ENCODE peak calls at places on chromosomes 6 and 20, in seven cellular contexts. Z is mucosa of descending colon; E is esophagus squamous epithelium; G is heart left ventricle; Q is choroid plexus epithelial cell; L is CD4-positive, alpha-beta T cell; T is neural crest cell. Y is an unnamed sample.
A peak's percentile ranks its signal among the peaks of the same experiment; 100 is the strongest.

GRCh38 chr6:44489912-44490604 is 102.6 kb downstream of the CDC5L start:
- DNase-seq in Z (no peak), E (no peak), G (no peak), Q (peak; percentile 97), L (no peak), T (no peak), Y (no peak)

GRCh38 chr20:49685161-49685601 is 28.5 kb downstream of the B4GALT5 start:
- DNase-seq in Z (no peak), E (no peak), G (no peak), Q (peak; percentile 60), L (no peak), T (no peak), Y (no peak)

GRCh38 chr6:93575495-93575894 is 156.1 kb upstream of the EPHA7 start:
- DNase-seq in Z (no peak), E (no peak), G (no peak), Q (peak; percentile 7), L (no peak), T (no peak), Y (no peak)

GRCh38 chr6:25899580-25900408 is 25.8 kb upstream of the SLC17A3 start:
- DNase-seq in Z (no peak), E (no peak), G (no peak), Q (no peak), L (no peak), T (no peak), Y (no peak)

GRCh38 chr6:219641-220198 is 72.6 kb upstream of the DUSP22 start:
- DNase-seq in Z (peak; percentile 45), E (no peak), G (peak; percentile 86), Q (peak; percentile 50), L (no peak), T (peak; percentile 20), Y (no peak)

GRCh38 chr6:105363100-105363754 is 39.7 kb downstream of the PREP start:
- DNase-seq in Z (no peak), E (no peak), G (no peak), Q (peak; percentile 64), L (no peak), T (no peak), Y (no peak)

GRCh38 chr6:39517763-39518162 is 195.3 kb upstream of the KCNK16 start:
- DNase-seq in Z (no peak), E (no peak), G (no peak), Q (peak; percentile 72), L (no peak), T (no peak), Y (no peak)

GRCh38 chr6:133646021-133646682 is 242.8 kb upstream of the TCF21 start:
- DNase-seq in Z (no peak), E (no peak), G (no peak), Q (peak; percentile 77), L (no peak), T (no peak), Y (no peak)

GRCh38 chr6:25876203-25876602 is 2.2 kb upstream of the SLC17A3 start:
- DNase-seq in Z (no peak), E (no peak), G (no peak), Q (peak; percentile 13), L (no peak), T (no peak), Y (no peak)

GRCh38 chr6:103140308-103141027 is 1719.3 kb downstream of the HACE1 start:
- DNase-seq in Z (no peak), E (no peak), G (no peak), Q (no peak), L (no peak), T (no peak), Y (no peak)

GRCh38 chr20:48181536-48181935 is 396.3 kb upstream of the SULF2 start:
- DNase-seq in Z (no peak), E (no peak), G (no peak), Q (no peak), L (no peak), T (no peak), Y (no peak)

GRCh38 chr20:290081-290831 is at the start of gene C20orf96:
- DNase-seq in Z (peak; percentile 97), E (peak; percentile 42), G (peak; percentile 95), Q (peak; percentile 97), L (peak; percentile 70), T (peak; percentile 86), Y (peak; percentile 83)

GRCh38 chr6:44133003-44133931 is 5.9 kb downstream of the TMEM63B start:
- DNase-seq in Z (peak; percentile 77), E (no peak), G (no peak), Q (peak; percentile 65), L (no peak), T (peak; percentile 45), Y (no peak)

DNA sequence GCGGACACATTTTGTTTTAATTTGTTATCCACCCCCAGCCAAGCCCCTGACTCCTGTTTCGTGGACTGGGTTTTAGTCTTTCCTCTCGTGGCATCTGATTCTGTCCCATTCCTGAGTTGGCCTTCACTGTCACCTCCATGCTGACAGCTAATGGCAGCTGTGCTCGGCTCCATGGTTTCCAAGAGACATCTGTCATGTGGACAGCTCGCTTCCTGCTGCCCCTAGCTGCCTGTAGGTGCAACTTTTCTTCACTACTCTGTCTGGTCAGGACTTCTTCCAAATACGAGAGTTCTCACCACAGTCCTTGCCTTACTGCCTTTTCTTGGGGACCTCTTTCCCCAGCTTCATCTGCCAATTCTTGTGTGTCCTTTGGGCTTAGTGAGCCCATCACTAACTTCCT is 140.6 kb downstream of the F13A1 start:
- DNase-seq in Z (no peak), E (no peak), G (no peak), Q (no peak), L (no peak), T (no peak), Y (no peak)
- TF ChIP-seq CTCF in Z (no peak), E (no peak), G (no peak), Q (no peak), L (no peak), T (no peak), Y (peak; percentile 14)

GRCh38 chr6:169119669-169120068 is 134.0 kb downstream of the THBS2 start:
- DNase-seq in Z (no peak), E (no peak), G (no peak), Q (no peak), L (no peak), T (no peak), Y (no peak)

GRCh38 chr6:169117663-169118062 is 136.0 kb downstream of the THBS2 start:
- DNase-seq in Z (no peak), E (no peak), G (no peak), Q (no peak), L (no peak), T (no peak), Y (no peak)

GRCh38 chr6:169115632-169116031 is 138.0 kb downstream of the THBS2 start:
- DNase-seq in Z (no peak), E (no peak), G (no peak), Q (peak; percentile 65), L (no peak), T (no peak), Y (no peak)

GRCh38 chr6:169118346-169118830 is 135.3 kb downstream of the THBS2 start:
- DNase-seq in Z (no peak), E (no peak), G (no peak), Q (no peak), L (no peak), T (no peak), Y (no peak)

DNA sequence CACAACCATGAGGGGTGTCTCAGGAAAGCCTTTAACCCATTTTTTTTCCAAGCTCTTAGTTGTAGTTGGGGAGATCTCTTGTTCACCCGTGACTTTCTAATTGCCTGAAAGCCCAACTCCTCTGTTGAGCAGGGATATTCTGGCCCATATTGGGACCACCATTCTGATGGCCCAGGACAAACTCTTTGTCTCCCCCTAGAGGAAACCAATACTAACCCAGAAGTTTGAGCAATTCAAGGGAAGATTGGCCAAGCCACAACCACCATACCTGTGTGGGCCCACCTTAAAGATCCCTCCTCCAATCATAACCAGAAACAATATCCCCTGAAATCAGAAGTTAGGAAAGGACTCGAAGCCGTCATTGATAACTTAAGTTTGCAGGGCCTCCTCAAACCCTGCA is 132.6 kb downstream of the THBS2 start:
- DNase-seq in Z (no peak), E (no peak), G (no peak), Q (no peak), L (no peak), T (no peak), Y (no peak)
- TF ChIP-seq CTCF in Z (no peak), E (no peak), G (no peak), Q (peak; percentile 20), L (no peak), T (no peak), Y (no peak)

GRCh38 chr6:110518281-110518623 is 41.8 kb upstream of the SLC22A16 start:
- DNase-seq in Z (no peak), E (no peak), G (no peak), Q (peak; percentile 61), L (no peak), T (no peak), Y (no peak)
- TF ChIP-seq CTCF in Z (no peak), E (peak; percentile 31), G (peak; percentile 26), Q (peak; percentile 73), L (no peak), T (peak; percentile 59), Y (peak; percentile 60)

DNA sequence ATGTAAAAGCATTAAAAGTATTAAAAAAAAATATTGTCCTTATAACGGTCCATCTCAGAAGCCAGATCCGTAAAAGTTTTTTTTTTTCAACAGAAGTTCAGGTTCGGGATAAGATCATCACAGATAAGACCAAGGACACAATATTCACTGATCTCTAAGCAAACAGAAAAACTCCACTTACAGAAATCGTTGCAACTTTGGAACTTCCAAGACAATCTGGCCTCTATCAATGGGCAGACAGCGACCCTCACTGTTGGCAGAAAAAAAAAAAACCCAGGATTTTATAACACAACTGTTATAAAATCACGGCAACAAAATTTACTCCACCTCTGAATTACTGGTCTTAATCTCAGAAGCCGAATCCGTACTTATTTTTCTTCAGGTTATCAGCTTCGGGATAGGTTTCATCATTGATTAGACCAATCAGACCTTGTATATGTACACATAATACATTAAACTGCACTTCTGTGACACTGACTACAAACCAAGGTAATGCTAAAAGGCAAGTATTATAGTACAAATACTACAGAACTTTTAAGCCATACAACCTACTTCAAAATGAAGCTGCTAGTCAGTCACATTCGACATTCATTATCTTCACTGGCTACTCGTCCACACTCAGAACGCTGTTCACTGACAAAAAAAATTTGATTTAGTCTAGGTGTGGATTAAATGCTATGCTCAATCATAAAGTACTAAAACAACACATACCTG is 34.7 kb upstream of the SYNCRIP start:
- DNase-seq in Z (no peak), E (no peak), G (no peak), Q (peak; percentile 53), L (no peak), T (no peak), Y (no peak)
- TF ChIP-seq CTCF in Z (no peak), E (peak; percentile 11), G (no peak), Q (peak; percentile 38), L (peak; percentile 39), T (peak; percentile 47), Y (peak; percentile 15)

GRCh38 chr6:15505463-15505918 is 157.3 kb downstream of the DTNBP1 start:
- DNase-seq in Z (no peak), E (no peak), G (no peak), Q (no peak), L (no peak), T (no peak), Y (no peak)

GRCh38 chr6:15503346-15503680 is 159.5 kb downstream of the DTNBP1 start:
- DNase-seq in Z (no peak), E (no peak), G (no peak), Q (no peak), L (no peak), T (no peak), Y (no peak)

GRCh38 chr6:15502451-15503345 is 160.1 kb downstream of the DTNBP1 start:
- DNase-seq in Z (no peak), E (no peak), G (peak; percentile 61), Q (no peak), L (no peak), T (no peak), Y (no peak)

GRCh38 chr6:15504581-15505350 is 158.1 kb downstream of the DTNBP1 start:
- DNase-seq in Z (peak; percentile 48), E (no peak), G (peak; percentile 79), Q (peak; percentile 99), L (no peak), T (no peak), Y (no peak)

GRCh38 chr6:15504040-15504491 is 158.8 kb downstream of the DTNBP1 start:
- DNase-seq in Z (no peak), E (no peak), G (peak; percentile 69), Q (peak; percentile 72), L (no peak), T (no peak), Y (no peak)
- TF ChIP-seq CTCF in Z (no peak), E (no peak), G (no peak), Q (peak; percentile 64), L (no peak), T (no peak), Y (no peak)

Y was measured in progenitor cell of endocrine pancreas.